ENCODE peak calls at places on chromosome 11, in six cellular contexts. One of them, this sample, is unnamed.

GRCh38 chr11:3799143-3799542 is 1.8 kb upstream of the NUP98 start:
- DNase-seq in mucosa of descending colon: no peak
- DNase-seq in Panc1: no peak
- DNase-seq in cardiac muscle cell: no peak
- DNase-seq in uterus: peak
- DNase-seq in A549: no peak
- DNase-seq in this sample: no peak

GRCh38 chr11:118251858-118252652 is at the start of gene MPZL3:
- DNase-seq in mucosa of descending colon: peak
- DNase-seq in Panc1: no peak
- DNase-seq in cardiac muscle cell: peak
- DNase-seq in uterus: peak
- DNase-seq in A549: peak
- DNase-seq in this sample: peak

GRCh38 chr11:10414659-10415058 is 40.4 kb upstream of the AMPD3 start:
- DNase-seq in mucosa of descending colon: no peak
- DNase-seq in Panc1: no peak
- DNase-seq in cardiac muscle cell: peak
- DNase-seq in uterus: peak
- DNase-seq in A549: no peak
- DNase-seq in this sample: peak

GRCh38 chr11:82756765-82757650 is 23.3 kb upstream of the FAM181B start:
- DNase-seq in mucosa of descending colon: no peak
- DNase-seq in Panc1: no peak
- DNase-seq in cardiac muscle cell: no peak
- DNase-seq in uterus: no peak
- DNase-seq in A549: no peak
- DNase-seq in this sample: peak

GRCh38 chr11:45658292-45658991 is 7.0 kb downstream of the CHST1 start:
- DNase-seq in mucosa of descending colon: peak
- DNase-seq in Panc1: no peak
- DNase-seq in cardiac muscle cell: peak
- DNase-seq in uterus: peak
- DNase-seq in A549: no peak
- DNase-seq in this sample: no peak

GRCh38 chr11:93303689-93304088 is 26.9 kb upstream of the DEUP1 start:
- DNase-seq in mucosa of descending colon: no peak
- DNase-seq in Panc1: no peak
- DNase-seq in cardiac muscle cell: no peak
- DNase-seq in uterus: no peak
- DNase-seq in A549: no peak
- DNase-seq in this sample: no peak

GRCh38 chr11:74543991-74544390 is 48.4 kb upstream of the POLD3 start:
- DNase-seq in mucosa of descending colon: peak
- DNase-seq in Panc1: no peak
- DNase-seq in cardiac muscle cell: no peak
- DNase-seq in uterus: no peak
- DNase-seq in A549: no peak
- DNase-seq in this sample: no peak

GRCh38 chr11:128465946-128466688 is 121.2 kb downstream of the ETS1 start:
- DNase-seq in mucosa of descending colon: no peak
- DNase-seq in Panc1: no peak
- DNase-seq in cardiac muscle cell: no peak
- DNase-seq in uterus: no peak
- DNase-seq in A549: no peak
- DNase-seq in this sample: no peak

GRCh38 chr11:2526808-2527381 is 82.1 kb downstream of the KCNQ1 start:
- DNase-seq in mucosa of descending colon: peak
- DNase-seq in Panc1: no peak
- DNase-seq in cardiac muscle cell: no peak
- DNase-seq in uterus: peak
- DNase-seq in A549: no peak
- DNase-seq in this sample: peak

GRCh38 chr11:75100314-75100713 is 3.6 kb upstream of the OR2AT4 start:
- DNase-seq in mucosa of descending colon: peak
- DNase-seq in Panc1: no peak
- DNase-seq in cardiac muscle cell: peak
- DNase-seq in uterus: no peak
- DNase-seq in A549: peak
- DNase-seq in this sample: peak

GRCh38 chr11:64409707-64410395 is 50.9 kb downstream of the RPS6KA4 start:
- DNase-seq in mucosa of descending colon: peak
- DNase-seq in Panc1: no peak
- DNase-seq in cardiac muscle cell: peak
- DNase-seq in uterus: peak
- DNase-seq in A549: no peak
- DNase-seq in this sample: no peak

GRCh38 chr11:86214710-86215109 is 29.8 kb upstream of the EED start:
- DNase-seq in mucosa of descending colon: no peak
- DNase-seq in Panc1: no peak
- DNase-seq in cardiac muscle cell: no peak
- DNase-seq in uterus: no peak
- DNase-seq in A549: no peak
- DNase-seq in this sample: peak

GRCh38 chr11:35974878-35975578 is 31.2 kb downstream of the LDLRAD3 start:
- DNase-seq in mucosa of descending colon: no peak
- DNase-seq in Panc1: no peak
- DNase-seq in cardiac muscle cell: no peak
- DNase-seq in uterus: no peak
- DNase-seq in A549: no peak
- DNase-seq in this sample: no peak

GRCh38 chr11:45922425-45923082 is at the start of gene LARGE2:
- DNase-seq in mucosa of descending colon: peak
- DNase-seq in Panc1: no peak
- DNase-seq in cardiac muscle cell: no peak
- DNase-seq in uterus: peak
- DNase-seq in A549: peak
- DNase-seq in this sample: no peak

GRCh38 chr11:119100246-119100959 is 1.2 kb downstream of the DPAGT1 start:
- DNase-seq in mucosa of descending colon: peak
- DNase-seq in Panc1: peak
- DNase-seq in cardiac muscle cell: peak
- DNase-seq in uterus: no peak
- DNase-seq in A549: peak
- DNase-seq in this sample: no peak

GRCh38 chr11:32435152-32435480 is 223 bp downstream of the WT1 start:
- DNase-seq in mucosa of descending colon: no peak
- DNase-seq in Panc1: no peak
- DNase-seq in cardiac muscle cell: peak
- DNase-seq in uterus: no peak
- DNase-seq in A549: peak
- DNase-seq in this sample: no peak
- H3K4me3 ChIP-seq in mucosa of descending colon: no peak
- H3K4me3 ChIP-seq in Panc1: peak
- H3K4me3 ChIP-seq in cardiac muscle cell: peak
- H3K4me3 ChIP-seq in uterus: peak
- H3K4me3 ChIP-seq in A549: peak
- H3K4me3 ChIP-seq in this sample: no peak

GRCh38 chr11:57316017-57316416 is 8.7 kb downstream of the TNKS1BP1 start:
- DNase-seq in mucosa of descending colon: no peak
- DNase-seq in Panc1: no peak
- DNase-seq in cardiac muscle cell: no peak
- DNase-seq in uterus: no peak
- DNase-seq in A549: no peak
- DNase-seq in this sample: no peak

GRCh38 chr11:57320719-57321387 is 3.9 kb downstream of the TNKS1BP1 start:
- DNase-seq in mucosa of descending colon: peak
- DNase-seq in Panc1: no peak
- DNase-seq in cardiac muscle cell: no peak
- DNase-seq in uterus: no peak
- DNase-seq in A549: no peak
- DNase-seq in this sample: no peak

GRCh38 chr11:57320067-57320718 is 4.6 kb downstream of the TNKS1BP1 start:
- DNase-seq in mucosa of descending colon: no peak
- DNase-seq in Panc1: no peak
- DNase-seq in cardiac muscle cell: no peak
- DNase-seq in uterus: no peak
- DNase-seq in A549: no peak
- DNase-seq in this sample: no peak

GRCh38 chr11:57315491-57315890 is 9.3 kb downstream of the TNKS1BP1 start:
- DNase-seq in mucosa of descending colon: no peak
- DNase-seq in Panc1: no peak
- DNase-seq in cardiac muscle cell: peak
- DNase-seq in uterus: no peak
- DNase-seq in A549: no peak
- DNase-seq in this sample: no peak

DNA sequence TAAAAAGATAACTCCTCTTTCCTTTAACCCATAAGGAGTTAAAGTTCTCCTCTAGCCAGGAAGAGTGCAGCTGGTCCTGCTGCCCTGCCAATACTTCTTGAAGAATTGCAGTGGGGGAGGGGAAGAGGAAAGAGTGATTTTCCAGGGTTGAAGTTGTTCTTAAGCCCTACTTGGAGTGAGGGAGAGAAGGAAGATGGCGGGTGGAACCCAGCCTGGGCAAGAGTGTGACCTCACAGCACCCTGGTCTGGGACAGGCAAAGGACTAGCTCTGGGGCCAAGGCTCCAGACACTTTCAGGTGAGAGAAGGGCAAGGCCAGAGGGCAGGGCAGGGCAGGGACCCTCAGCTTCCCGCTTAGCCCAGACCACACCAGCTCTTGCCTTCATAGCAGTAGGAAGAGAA is 6.6 kb downstream of the TNKS1BP1 start:
- DNase-seq in mucosa of descending colon: peak
- DNase-seq in Panc1: no peak
- DNase-seq in cardiac muscle cell: peak
- DNase-seq in uterus: no peak
- DNase-seq in A549: no peak
- DNase-seq in this sample: no peak
- TF ChIP-seq CTCF in mucosa of descending colon: no peak
- TF ChIP-seq CTCF in Panc1: no peak
- TF ChIP-seq CTCF in cardiac muscle cell: no peak
- TF ChIP-seq CTCF in uterus: no peak
- TF ChIP-seq CTCF in A549: no peak
- TF ChIP-seq CTCF in this sample: no peak

DNA sequence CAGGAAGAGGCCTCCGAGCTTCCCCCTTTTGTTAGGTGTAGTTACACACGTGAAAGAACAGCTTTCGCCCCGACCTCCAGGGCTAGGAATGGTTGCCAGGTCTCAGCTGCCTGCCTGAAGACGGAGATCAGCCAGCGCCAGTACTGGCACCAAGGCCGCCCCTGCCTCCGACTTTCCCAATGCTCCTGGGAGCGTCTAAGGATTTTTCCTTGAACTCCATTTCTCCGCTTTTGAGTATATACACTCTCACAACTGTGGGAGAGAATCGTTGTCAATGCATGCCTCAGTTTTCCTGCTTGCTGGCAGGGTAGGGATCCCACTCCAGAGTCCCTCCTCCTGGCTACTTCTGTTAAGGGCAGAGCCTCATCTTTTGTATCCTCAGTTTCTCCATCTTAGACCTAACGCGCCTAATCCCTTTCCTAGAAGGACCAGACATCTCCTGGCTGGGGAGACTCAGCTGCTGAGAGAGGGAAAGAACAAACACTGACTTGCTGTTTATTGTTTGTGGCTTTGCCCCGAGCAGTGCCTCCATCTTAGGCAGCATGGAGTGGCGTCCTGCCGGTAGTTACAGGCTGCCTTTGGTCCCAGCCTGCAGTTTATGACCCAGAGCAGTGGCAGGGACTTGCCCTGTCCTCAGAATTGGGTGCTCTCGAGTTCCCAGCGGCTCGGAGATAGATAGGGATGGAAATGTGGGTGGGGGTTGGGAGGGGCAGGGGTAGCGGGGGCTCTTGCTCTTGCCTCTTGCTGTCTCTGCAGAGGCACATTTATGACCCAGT is 3.3 kb downstream of the ALX4 start:
- DNase-seq in mucosa of descending colon: no peak
- DNase-seq in Panc1: no peak
- DNase-seq in cardiac muscle cell: no peak
- DNase-seq in uterus: no peak
- DNase-seq in A549: no peak
- DNase-seq in this sample: no peak
- H3K4me3 ChIP-seq in mucosa of descending colon: no peak
- H3K4me3 ChIP-seq in Panc1: no peak
- H3K4me3 ChIP-seq in cardiac muscle cell: no peak
- H3K4me3 ChIP-seq in uterus: no peak
- H3K4me3 ChIP-seq in A549: no peak
- H3K4me3 ChIP-seq in this sample: no peak

DNA sequence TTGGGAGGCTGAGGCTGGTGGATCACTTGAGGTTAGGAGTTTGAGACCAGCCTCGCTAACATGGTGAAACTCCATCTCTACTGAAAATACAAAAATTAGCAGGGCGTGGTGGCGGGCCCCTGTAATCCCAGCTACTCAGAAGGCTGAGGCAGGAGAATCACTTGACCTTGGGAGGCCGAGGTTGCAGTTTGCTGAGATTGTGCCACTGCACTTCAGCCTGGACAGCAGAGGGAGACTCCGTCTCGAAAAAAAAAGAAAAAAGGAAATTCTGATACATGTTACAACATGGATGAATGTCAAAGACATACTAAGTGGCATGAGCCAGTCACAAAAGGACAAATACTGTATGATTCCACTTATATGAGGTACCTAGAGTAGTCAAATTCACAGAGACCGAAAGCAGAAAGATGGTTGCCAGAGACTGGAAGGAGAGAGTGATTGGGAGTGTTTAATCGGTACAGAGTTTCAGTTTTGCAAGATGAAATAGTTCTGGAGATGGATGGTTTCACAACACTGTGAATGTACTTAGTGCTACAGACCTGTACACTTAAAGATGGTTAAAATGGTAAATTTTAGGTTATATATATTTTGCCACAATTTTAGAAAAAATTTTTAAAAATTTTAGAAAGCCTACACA is 92.3 kb downstream of the BLID start:
- DNase-seq in mucosa of descending colon: no peak
- DNase-seq in Panc1: no peak
- DNase-seq in cardiac muscle cell: peak
- DNase-seq in uterus: no peak
- DNase-seq in A549: no peak
- DNase-seq in this sample: no peak
- TF ChIP-seq CTCF in mucosa of descending colon: no peak
- TF ChIP-seq CTCF in Panc1: peak
- TF ChIP-seq CTCF in cardiac muscle cell: no peak
- TF ChIP-seq CTCF in uterus: peak
- TF ChIP-seq CTCF in A549: peak
- TF ChIP-seq CTCF in this sample: no peak

GRCh38 chr11:111541209-111542061 is 915 bp downstream of the LAYN start:
- DNase-seq in mucosa of descending colon: no peak
- DNase-seq in Panc1: no peak
- DNase-seq in cardiac muscle cell: peak
- DNase-seq in uterus: peak
- DNase-seq in A549: no peak
- DNase-seq in this sample: no peak
- H3K4me3 ChIP-seq in mucosa of descending colon: no peak
- H3K4me3 ChIP-seq in Panc1: peak
- H3K4me3 ChIP-seq in cardiac muscle cell: peak
- H3K4me3 ChIP-seq in uterus: peak
- H3K4me3 ChIP-seq in A549: peak
- H3K4me3 ChIP-seq in this sample: peak